ENCODE peak calls at places on chromosomes 4 and X, in six cellular contexts. Q is NCI-H1105 treated with DMSO at 0.1 percent for 48 hours; G is DND-41; Y is fibroblast of lung; H is activated T-helper 1 cell treated with Interleukin-2 at 50 U/mL for 16 hours; J is stimulated activated CD8-positive, alpha-beta memory T cell treated with anti-CD3 and anti-CD28 coated beads, Interleukin-7, amount 100 ng/mL, for 48 hours. X is an unnamed sample.

GRCh38 chrX:121858867-121859647 is 811.6 kb downstream of the GLUD2 start:
- DNase-seq in Q (no peak), G (no peak), Y (no peak), H (no peak), J (no peak), X (no peak)

GRCh38 chr4:15068298-15068697 is 66.0 kb downstream of the CPEB2 start:
- DNase-seq in Q (no peak), G (no peak), Y (no peak), H (no peak), J (no peak), X (no peak)

GRCh38 chrX:22078117-22078516 is 46.0 kb downstream of the PHEX start:
- DNase-seq in Q (no peak), G (no peak), Y (peak), H (no peak), J (no peak), X (no peak)

GRCh38 chr4:117156806-117157205 is 71.4 kb upstream of the TRAM1L1 start:
- DNase-seq in Q (no peak), G (no peak), Y (no peak), H (no peak), J (no peak), X (no peak)

GRCh38 chr4:117491531-117491930 is 406.2 kb upstream of the TRAM1L1 start:
- DNase-seq in Q (no peak), G (no peak), Y (no peak), H (no peak), J (no peak), X (no peak)

GRCh38 chr4:148874331-148874730 is 432.1 kb upstream of the NR3C2 start:
- DNase-seq in Q (no peak), G (no peak), Y (no peak), H (no peak), J (no peak), X (no peak)

GRCh38 chr4:106530816-106531215 is 162.2 kb upstream of the GIMD1 start:
- DNase-seq in Q (no peak), G (no peak), Y (peak), H (no peak), J (no peak), X (no peak)

GRCh38 chrX:39910651-39911050 is 187.1 kb downstream of the BCOR start:
- DNase-seq in Q (no peak), G (no peak), Y (no peak), H (no peak), J (no peak), X (no peak)

GRCh38 chrX:119236599-119237525 is 777 bp downstream of the PGRMC1 start:
- DNase-seq in Q (no peak), G (peak), Y (peak), H (no peak), J (no peak), X (no peak)

GRCh38 chr4:2714071-2714770 is 41.9 kb downstream of the TNIP2 start:
- DNase-seq in Q (no peak), G (no peak), Y (peak), H (peak), J (no peak), X (peak)

GRCh38 chrX:15911729-15912550 is 57.3 kb upstream of the AP1S2 start:
- DNase-seq in Q (no peak), G (no peak), Y (no peak), H (no peak), J (no peak), X (no peak)

GRCh38 chr4:7854697-7855370 is 84.8 kb downstream of the AFAP1 start:
- DNase-seq in Q (no peak), G (no peak), Y (peak), H (peak), J (no peak), X (peak)

GRCh38 chrX:56068274-56068758 is 163.8 kb upstream of the KLF8 start:
- DNase-seq in Q (no peak), G (no peak), Y (no peak), H (no peak), J (no peak), X (peak)

X was measured in Jurkat, Clone E6-1.